ENCODE peak calls at places on chromosomes 4 and X, in seven cellular contexts. B, A, J, Q, Y, M and R are unnamed samples.

GRCh38 chr4:100348472-100348871 is 158.2 kb upstream of the DDIT4L start:
- DNase-seq in B (no peak), A (no peak), J (no peak), Q (peak), Y (peak), M (no peak), R (no peak)

GRCh38 chr4:47271296-47271695 is 192.2 kb downstream of the COMMD8 start:
- DNase-seq in B (no peak), A (no peak), J (no peak), Q (no peak), Y (no peak), M (no peak), R (no peak)

GRCh38 chr4:58871509-58871908 is 1761.3 kb upstream of the IGFBP7 start:
- DNase-seq in B (no peak), A (no peak), J (no peak), Q (no peak), Y (no peak), M (no peak), R (no peak)

GRCh38 chr4:73729534-73730165 is 10.7 kb upstream of the CXCL8 start:
- DNase-seq in B (peak), A (no peak), J (peak), Q (peak), Y (peak), M (peak), R (no peak)

GRCh38 chr4:118917582-118917981 is 28.9 kb downstream of the SYNPO2 start:
- DNase-seq in B (no peak), A (no peak), J (no peak), Q (peak), Y (no peak), M (no peak), R (no peak)

GRCh38 chr4:3781193-3781886 is 15.2 kb downstream of the ADRA2C start:
- DNase-seq in B (no peak), A (no peak), J (no peak), Q (no peak), Y (no peak), M (no peak), R (no peak)

GRCh38 chr4:89275587-89275986 is 32.0 kb downstream of the GPRIN3 start:
- DNase-seq in B (no peak), A (no peak), J (no peak), Q (no peak), Y (peak), M (no peak), R (no peak)

GRCh38 chrX:40683245-40683644 is 35.9 kb upstream of the CXorf38 start:
- DNase-seq in B (no peak), A (no peak), J (no peak), Q (no peak), Y (no peak), M (no peak), R (no peak)

GRCh38 chr4:55546633-55547460 is at the start of gene CLOCK:
- DNase-seq in B (peak), A (peak), J (peak), Q (peak), Y (peak), M (peak), R (peak)

GRCh38 chr4:81491943-81492342 is 20.2 kb upstream of the RASGEF1B start:
- DNase-seq in B (no peak), A (peak), J (no peak), Q (no peak), Y (peak), M (no peak), R (no peak)

GRCh38 chr4:68359508-68359907 is 9.6 kb upstream of the YTHDC1 start:
- DNase-seq in B (no peak), A (no peak), J (no peak), Q (no peak), Y (peak), M (no peak), R (no peak)

GRCh38 chr4:165331316-165331715 is 3.8 kb downstream of the MSMO1 start:
- DNase-seq in B (no peak), A (no peak), J (no peak), Q (no peak), Y (no peak), M (no peak), R (no peak)

GRCh38 chr4:118338981-118339765 is 13.6 kb downstream of the PRSS12 start:
- DNase-seq in B (no peak), A (no peak), J (no peak), Q (peak), Y (no peak), M (no peak), R (no peak)

GRCh38 chr4:26368685-26369084 is 47.9 kb downstream of the RBPJ start:
- DNase-seq in B (no peak), A (no peak), J (no peak), Q (no peak), Y (no peak), M (no peak), R (no peak)

GRCh38 chrX:70033348-70033747 is 16.4 kb downstream of the AWAT2 start:
- DNase-seq in B (no peak), A (no peak), J (no peak), Q (peak), Y (peak), M (peak), R (no peak)

GRCh38 chr4:38179690-38180299 is 219.6 kb downstream of the PTTG2 start:
- DNase-seq in B (peak), A (peak), J (peak), Q (peak), Y (peak), M (peak), R (peak)

GRCh38 chr4:113328514-113328913 is 279.1 kb downstream of the ANK2 start:
- DNase-seq in B (no peak), A (no peak), J (no peak), Q (no peak), Y (peak), M (peak), R (no peak)

GRCh38 chr4:89928867-89929266 is 34.2 kb downstream of the MMRN1 start:
- DNase-seq in B (no peak), A (no peak), J (no peak), Q (no peak), Y (no peak), M (no peak), R (no peak)

GRCh38 chr4:148091896-148092295 is 350.3 kb downstream of the NR3C2 start:
- DNase-seq in B (no peak), A (no peak), J (no peak), Q (no peak), Y (no peak), M (no peak), R (no peak)

GRCh38 chr4:158065176-158065575 is 107.6 kb downstream of the GASK1B start:
- DNase-seq in B (no peak), A (no peak), J (no peak), Q (no peak), Y (no peak), M (no peak), R (no peak)

GRCh38 chr4:38574559-38575333 is 89.3 kb upstream of the KLF3 start:
- DNase-seq in B (no peak), A (no peak), J (peak), Q (no peak), Y (no peak), M (no peak), R (peak)

GRCh38 chr4:7641712-7642111 is 207.0 kb upstream of the PSAPL1 start:
- DNase-seq in B (no peak), A (no peak), J (no peak), Q (no peak), Y (no peak), M (no peak), R (no peak)

GRCh38 chrX:109601458-109601857 is 23.5 kb downstream of the KCNE5 start:
- DNase-seq in B (no peak), A (no peak), J (no peak), Q (no peak), Y (no peak), M (no peak), R (no peak)

GRCh38 chrX:13059676-13060499 is 15.5 kb upstream of the FAM9C start:
- DNase-seq in B (no peak), A (no peak), J (no peak), Q (peak), Y (peak), M (no peak), R (no peak)

GRCh38 chr4:21802406-21802805 is 146.2 kb downstream of the KCNIP4 start:
- DNase-seq in B (no peak), A (no peak), J (no peak), Q (no peak), Y (peak), M (no peak), R (no peak)

GRCh38 chr4:52822583-52823477 is 39.3 kb upstream of the RASL11B start:
- DNase-seq in B (no peak), A (no peak), J (no peak), Q (peak), Y (peak), M (no peak), R (no peak)

GRCh38 chrX:48676893-48677270 is 6.7 kb upstream of the WAS start:
- DNase-seq in B (no peak), A (peak), J (peak), Q (no peak), Y (peak), M (no peak), R (no peak)

GRCh38 chr4:40121515-40121914 is 64.9 kb downstream of the N4BP2 start:
- DNase-seq in B (no peak), A (no peak), J (no peak), Q (peak), Y (peak), M (no peak), R (no peak)

GRCh38 chr4:15444276-15444675 is 16.4 kb downstream of the C1QTNF7 start:
- DNase-seq in B (no peak), A (no peak), J (no peak), Q (no peak), Y (no peak), M (no peak), R (no peak)

DNA sequence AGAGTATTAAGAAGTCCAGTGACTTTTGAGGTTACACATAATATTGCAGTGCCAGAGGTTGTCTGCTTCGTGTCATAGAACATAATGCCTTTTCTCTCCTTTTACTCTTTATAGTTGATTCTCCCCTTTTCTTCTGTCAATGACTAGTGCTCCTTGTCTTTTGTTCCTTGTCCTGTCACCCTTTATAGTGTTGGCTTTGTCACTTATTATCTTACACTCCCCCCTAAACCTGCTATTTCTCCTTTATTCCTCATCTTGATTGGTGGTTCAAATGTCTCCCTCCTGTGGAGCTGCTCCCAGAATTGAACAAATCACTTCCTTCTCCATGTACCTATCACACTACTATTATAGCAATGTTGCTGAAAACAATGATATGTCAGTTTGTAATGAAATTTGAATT is 856.6 kb upstream of the GRID2 start:
- DNase-seq in B (no peak), A (no peak), J (no peak), Q (no peak), Y (no peak), M (no peak), R (no peak)
- H3K27ac ChIP-seq in B (no peak), A (no peak), J (no peak), Q (no peak), Y (no peak), M (no peak), R (no peak)

DNA sequence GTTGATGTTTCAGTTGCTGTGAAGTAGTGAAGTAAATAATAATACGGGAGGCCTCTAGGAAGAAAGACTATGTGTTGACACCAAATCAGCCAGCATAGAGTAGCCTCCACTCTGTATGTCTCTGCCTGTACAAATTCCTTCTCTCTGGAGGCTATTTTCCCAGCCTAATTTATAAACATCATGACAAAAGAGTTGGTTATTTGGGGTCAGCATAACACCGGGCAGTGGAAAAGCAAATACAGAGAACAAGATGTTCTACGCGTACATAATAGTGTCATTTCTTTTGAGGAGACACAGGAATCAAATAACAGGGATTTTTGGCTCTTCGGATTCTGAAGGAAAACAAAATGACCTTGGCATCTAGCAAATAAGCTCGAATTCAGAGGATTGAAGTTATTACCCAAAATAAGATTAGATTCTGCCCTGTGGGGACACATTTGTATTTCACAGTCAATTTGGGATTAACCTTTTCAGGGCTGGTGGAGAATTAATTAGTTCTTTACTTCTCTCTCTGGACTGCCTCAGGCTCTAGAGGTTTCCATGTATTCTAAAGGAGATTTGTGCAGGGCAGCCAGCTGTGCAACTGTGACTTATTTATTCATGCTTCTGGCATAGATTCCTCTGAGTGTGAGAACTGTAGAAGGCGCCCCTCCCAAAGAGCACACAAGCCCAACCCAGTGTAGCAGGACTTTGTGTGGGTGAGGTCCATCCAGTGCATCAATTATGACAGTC is 14.1 kb upstream of the SYTL4 start:
- DNase-seq in B (no peak), A (no peak), J (peak), Q (no peak), Y (no peak), M (peak), R (no peak)
- H3K27ac ChIP-seq in B (no peak), A (no peak), J (peak), Q (no peak), Y (no peak), M (no peak), R (no peak)

GRCh38 chr4:1842993-1843448 is 12.9 kb downstream of the LETM1 start:
- DNase-seq in B (no peak), A (no peak), J (no peak), Q (peak), Y (peak), M (no peak), R (no peak)
- H3K27ac ChIP-seq in B (peak), A (no peak), J (no peak), Q (peak), Y (no peak), M (no peak), R (no peak)

GRCh38 chr4:182093947-182094346 is 149.3 kb upstream of the TENM3 start:
- DNase-seq in B (no peak), A (no peak), J (no peak), Q (no peak), Y (no peak), M (no peak), R (no peak)
- H3K27ac ChIP-seq in B (no peak), A (no peak), J (no peak), Q (no peak), Y (no peak), M (no peak), R (no peak)

GRCh38 chrX:107565916-107566602 is 62.3 kb upstream of the PRPS1 start:
- DNase-seq in B (no peak), A (no peak), J (no peak), Q (peak), Y (no peak), M (peak), R (peak)
- H3K27ac ChIP-seq in B (no peak), A (no peak), J (no peak), Q (peak), Y (peak), M (peak), R (no peak)